ENCODE peak calls at places on chromosomes 5 and 9, in four cellular contexts. P is neuronal stem cell, J is H1, N is H9. R is an unnamed sample.

GRCh38 chr5:163489055-163489744 is 16.2 kb upstream of the MAT2B start:
- DNase-seq in J (peak), N (peak), P (no peak), R (peak)

GRCh38 chr9:108631890-108632289 is 223.9 kb downstream of the ACTL7B start:
- DNase-seq in P (no peak), N (no peak), J (no peak), R (no peak)

GRCh38 chr9:14031015-14031414 is 282.9 kb downstream of the NFIB start:
- DNase-seq in N (peak), J (no peak), P (peak), R (peak)

GRCh38 chr9:114117996-114118830 is 19.1 kb upstream of the KIF12 start:
- DNase-seq in N (no peak), J (no peak), P (no peak), R (no peak)

GRCh38 chr5:109612278-109612905 is 77.3 kb upstream of the MAN2A1 start:
- DNase-seq in P (peak), J (no peak), N (no peak), R (no peak)

GRCh38 chr5:14901462-14902051 is 30.0 kb upstream of the ANKH start:
- DNase-seq in J (no peak), N (no peak), P (no peak), R (peak)

GRCh38 chr9:87075537-87075936 is 128.2 kb upstream of the GAS1 start:
- DNase-seq in N (peak), P (no peak), J (peak), R (no peak)

GRCh38 chr5:79225026-79225425 is 10.9 kb upstream of the JMY start:
- DNase-seq in J (no peak), P (no peak), N (no peak), R (no peak)

GRCh38 chr9:7137040-7137439 is 379.3 kb downstream of the KDM4C start:
- DNase-seq in N (no peak), P (no peak), J (no peak), R (no peak)

GRCh38 chr5:122142480-122142879 is 13.1 kb downstream of the ZNF474 start:
- DNase-seq in N (no peak), J (no peak), P (no peak), R (peak)

GRCh38 chr5:62206150-62206829 is 99.7 kb upstream of the KIF2A start:
- DNase-seq in P (no peak), N (peak), J (no peak), R (peak)

GRCh38 chr5:140794594-140795258 is at the start of gene PCDHA2:
- DNase-seq in P (no peak), J (peak), N (no peak), R (peak)

GRCh38 chr5:172837640-172838039 is 3.6 kb downstream of the ERGIC1 start:
- DNase-seq in N (no peak), J (no peak), P (no peak), R (no peak)

GRCh38 chr9:93577940-93578682 is 1.7 kb downstream of the PHF2 start:
- DNase-seq in N (no peak), P (no peak), J (peak), R (no peak)

GRCh38 chr5:32044904-32045303 is 129.2 kb downstream of the GOLPH3 start:
- DNase-seq in J (no peak), P (no peak), N (no peak), R (peak)

GRCh38 chr9:97419315-97419867 is 7.5 kb downstream of the TDRD7 start:
- DNase-seq in N (no peak), P (no peak), J (no peak), R (peak)

GRCh38 chr5:96214442-96215197 is 218.4 kb downstream of the PCSK1 start:
- DNase-seq in N (no peak), P (no peak), J (no peak), R (no peak)

GRCh38 chr5:74947961-74948613 is 81.9 kb upstream of the FAM169A start:
- DNase-seq in N (peak), P (no peak), J (no peak), R (peak)
- H2BK5ac ChIP-seq in N (no peak), P (no peak), J (no peak), R (peak)

GRCh38 chr5:147759441-147759840 is 23.1 kb downstream of the JAKMIP2 start:
- DNase-seq in P (no peak), N (no peak), J (no peak), R (no peak)
- H3K14ac ChIP-seq in P (no peak), N (no peak), J (no peak), R (no peak)

DNA sequence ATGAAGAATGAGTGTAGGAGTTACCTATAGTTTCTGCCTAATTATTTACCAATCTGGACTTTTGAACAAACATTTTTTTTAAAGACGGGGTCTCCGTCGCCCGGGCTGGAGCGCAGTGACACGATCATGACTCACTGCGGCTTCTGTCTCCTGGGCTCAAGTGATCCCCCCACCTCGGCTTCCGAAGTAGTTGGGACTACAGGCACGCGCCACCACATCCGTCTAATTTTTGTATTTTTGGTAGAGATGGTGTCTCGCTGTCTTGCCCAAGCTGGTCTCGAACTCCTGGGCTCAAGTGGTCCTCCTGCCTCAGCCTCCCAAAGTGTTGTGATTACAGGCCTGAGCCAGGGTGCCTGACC is 1.5 kb downstream of the CTNNA1 start:
- DNase-seq in N (no peak), P (no peak), J (no peak), R (peak)
- H2BK5ac ChIP-seq in N (no peak), P (no peak), J (no peak), R (no peak)

GRCh38 chr5:68224561-68225187 is 9.1 kb downstream of the PIK3R1 start:
- DNase-seq in N (no peak), P (no peak), J (no peak), R (no peak)

GRCh38 chr5:68227532-68228160 is 12.1 kb downstream of the PIK3R1 start:
- DNase-seq in P (no peak), J (no peak), N (no peak), R (no peak)

GRCh38 chr5:68225911-68226563 is 10.5 kb downstream of the PIK3R1 start:
- DNase-seq in N (no peak), P (no peak), J (no peak), R (no peak)

GRCh38 chr5:68226564-68227073 is 11.1 kb downstream of the PIK3R1 start:
- DNase-seq in N (no peak), J (no peak), P (no peak), R (no peak)

GRCh38 chr5:68225188-68225910 is 9.8 kb downstream of the PIK3R1 start:
- DNase-seq in P (no peak), N (no peak), J (no peak), R (peak)
- H3K14ac ChIP-seq in P (no peak), N (no peak), J (no peak), R (no peak)

GRCh38 chr5:157506066-157506590 is 46.1 kb downstream of the NIPAL4 start:
- DNase-seq in J (no peak), P (no peak), N (no peak), R (peak)
- H2BK5ac ChIP-seq in J (no peak), P (no peak), N (no peak), R (peak)

GRCh38 chr5:60719329-60719728 is 19.4 kb upstream of the DEPDC1B start:
- DNase-seq in P (no peak), N (no peak), J (no peak), R (no peak)
- H3K14ac ChIP-seq in P (no peak), N (no peak), J (no peak), R (no peak)

DNA sequence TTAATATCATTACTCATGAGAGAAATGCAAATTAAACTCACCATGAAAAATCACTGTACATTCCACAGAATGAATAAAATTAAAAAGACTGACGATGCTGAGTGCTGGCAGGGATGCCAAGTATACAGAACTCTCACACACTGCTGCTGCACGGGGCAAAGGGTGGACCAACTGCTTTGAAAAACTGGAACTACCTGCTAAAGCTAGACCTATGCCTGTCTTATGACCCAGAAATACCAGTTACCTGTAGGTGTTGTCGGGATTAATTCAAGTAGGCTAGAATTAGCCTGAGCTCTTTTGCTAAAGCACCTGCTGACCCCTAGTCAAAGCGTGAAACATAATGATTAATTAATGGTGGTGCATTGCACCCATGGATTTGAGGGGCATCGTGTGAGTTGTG is 36.5 kb upstream of the ANKRD18A start:
- DNase-seq in J (no peak), P (no peak), N (no peak), R (no peak)
- H2BK5ac ChIP-seq in J (no peak), P (no peak), N (no peak), R (no peak)

GRCh38 chr5:113212244-113212920 is 222.4 kb downstream of the TSSK1B start:
- DNase-seq in J (no peak), N (no peak), P (no peak), R (peak)
- H3K14ac ChIP-seq in J (no peak), N (no peak), P (no peak), R (no peak)